ENCODE peak calls at places on chromosomes 1 and 21, in four cellular contexts. One of them, this sample, is unnamed. For H3K27me3, the result is how much of the 10 kb centered on the place peaks cover.

GRCh38 chr1:151369621-151370048 is 2.9 kb downstream of the SELENBP1 start:
- DNase-seq in astrocyte: no peak
- DNase-seq in ovary: no peak
- DNase-seq in testis: no peak
- DNase-seq in this sample: no peak

GRCh38 chr21:45451771-45452182 is 46.8 kb downstream of the COL18A1 start:
- DNase-seq in testis: no peak
- DNase-seq in ovary: peak
- DNase-seq in astrocyte: no peak
- DNase-seq in this sample: no peak

GRCh38 chr1:228012555-228012954 is 5.8 kb downstream of the WNT3A start:
- DNase-seq in testis: peak
- DNase-seq in astrocyte: no peak
- DNase-seq in ovary: no peak
- DNase-seq in this sample: no peak

GRCh38 chr1:228471762-228472398 is 15.3 kb upstream of the RNF187 start:
- DNase-seq in ovary: no peak
- DNase-seq in astrocyte: no peak
- DNase-seq in testis: no peak
- DNase-seq in this sample: peak

GRCh38 chr1:178275083-178275482 is 181.2 kb downstream of the RASAL2 start:
- DNase-seq in ovary: no peak
- DNase-seq in astrocyte: no peak
- DNase-seq in testis: no peak
- DNase-seq in this sample: peak

GRCh38 chr1:216456682-216457081 is 33.4 kb upstream of the USH2A start:
- DNase-seq in testis: no peak
- DNase-seq in ovary: no peak
- DNase-seq in astrocyte: peak
- DNase-seq in this sample: peak

GRCh38 chr21:39969691-39970364 is 102.6 kb downstream of the PCP4 start:
- DNase-seq in testis: no peak
- DNase-seq in ovary: no peak
- DNase-seq in astrocyte: no peak
- DNase-seq in this sample: no peak

GRCh38 chr1:101284622-101285218 is 47.9 kb downstream of the S1PR1 start:
- DNase-seq in testis: no peak
- DNase-seq in ovary: no peak
- DNase-seq in astrocyte: no peak
- DNase-seq in this sample: peak

GRCh38 chr1:208189716-208190115 is 54.5 kb downstream of the PLXNA2 start:
- DNase-seq in testis: no peak
- DNase-seq in astrocyte: no peak
- DNase-seq in ovary: no peak
- DNase-seq in this sample: no peak

GRCh38 chr1:154747841-154748766 is 122.0 kb downstream of the KCNN3 start:
- DNase-seq in astrocyte: no peak
- DNase-seq in testis: no peak
- DNase-seq in ovary: no peak
- DNase-seq in this sample: no peak

GRCh38 chr1:16156848-16157495 is 1.1 kb upstream of the EPHA2 start:
- DNase-seq in ovary: no peak
- DNase-seq in testis: no peak
- DNase-seq in astrocyte: peak
- DNase-seq in this sample: peak

GRCh38 chr1:155195201-155196102 is 12.2 kb downstream of the THBS3 start:
- DNase-seq in ovary: no peak
- DNase-seq in testis: no peak
- DNase-seq in astrocyte: no peak
- DNase-seq in this sample: no peak

GRCh38 chr21:45378258-45378966 is 26.6 kb upstream of the COL18A1 start:
- DNase-seq in astrocyte: peak
- DNase-seq in ovary: peak
- DNase-seq in testis: no peak
- DNase-seq in this sample: no peak

GRCh38 chr1:61247051-61247854 is 164.9 kb downstream of the NFIA start:
- DNase-seq in ovary: no peak
- DNase-seq in testis: no peak
- DNase-seq in astrocyte: no peak
- DNase-seq in this sample: no peak

GRCh38 chr1:29709711-29710169 is 473.4 kb downstream of the PTPRU start:
- DNase-seq in astrocyte: peak
- DNase-seq in testis: no peak
- DNase-seq in ovary: no peak
- DNase-seq in this sample: peak

GRCh38 chr1:173475564-173476196 is 1.5 kb upstream of the PRDX6 start:
- DNase-seq in testis: no peak
- DNase-seq in astrocyte: peak
- DNase-seq in ovary: no peak
- DNase-seq in this sample: peak

GRCh38 chr1:78408830-78409229 is 81.9 kb upstream of the PTGFR start:
- DNase-seq in ovary: no peak
- DNase-seq in astrocyte: no peak
- DNase-seq in testis: no peak
- DNase-seq in this sample: peak

GRCh38 chr1:223741861-223742260 is 29.5 kb downstream of the CAPN2 start:
- DNase-seq in testis: no peak
- DNase-seq in ovary: no peak
- DNase-seq in astrocyte: peak
- DNase-seq in this sample: peak

GRCh38 chr1:223737342-223737741 is 25.0 kb downstream of the CAPN2 start:
- DNase-seq in ovary: no peak
- DNase-seq in astrocyte: no peak
- DNase-seq in testis: no peak
- DNase-seq in this sample: no peak

GRCh38 chr1:223739366-223740057 is 27.2 kb downstream of the CAPN2 start:
- DNase-seq in astrocyte: no peak
- DNase-seq in testis: no peak
- DNase-seq in ovary: no peak
- DNase-seq in this sample: peak

GRCh38 chr1:223742861-223743517 is 30.6 kb downstream of the CAPN2 start:
- DNase-seq in testis: no peak
- DNase-seq in ovary: no peak
- DNase-seq in astrocyte: no peak
- DNase-seq in this sample: no peak

DNA sequence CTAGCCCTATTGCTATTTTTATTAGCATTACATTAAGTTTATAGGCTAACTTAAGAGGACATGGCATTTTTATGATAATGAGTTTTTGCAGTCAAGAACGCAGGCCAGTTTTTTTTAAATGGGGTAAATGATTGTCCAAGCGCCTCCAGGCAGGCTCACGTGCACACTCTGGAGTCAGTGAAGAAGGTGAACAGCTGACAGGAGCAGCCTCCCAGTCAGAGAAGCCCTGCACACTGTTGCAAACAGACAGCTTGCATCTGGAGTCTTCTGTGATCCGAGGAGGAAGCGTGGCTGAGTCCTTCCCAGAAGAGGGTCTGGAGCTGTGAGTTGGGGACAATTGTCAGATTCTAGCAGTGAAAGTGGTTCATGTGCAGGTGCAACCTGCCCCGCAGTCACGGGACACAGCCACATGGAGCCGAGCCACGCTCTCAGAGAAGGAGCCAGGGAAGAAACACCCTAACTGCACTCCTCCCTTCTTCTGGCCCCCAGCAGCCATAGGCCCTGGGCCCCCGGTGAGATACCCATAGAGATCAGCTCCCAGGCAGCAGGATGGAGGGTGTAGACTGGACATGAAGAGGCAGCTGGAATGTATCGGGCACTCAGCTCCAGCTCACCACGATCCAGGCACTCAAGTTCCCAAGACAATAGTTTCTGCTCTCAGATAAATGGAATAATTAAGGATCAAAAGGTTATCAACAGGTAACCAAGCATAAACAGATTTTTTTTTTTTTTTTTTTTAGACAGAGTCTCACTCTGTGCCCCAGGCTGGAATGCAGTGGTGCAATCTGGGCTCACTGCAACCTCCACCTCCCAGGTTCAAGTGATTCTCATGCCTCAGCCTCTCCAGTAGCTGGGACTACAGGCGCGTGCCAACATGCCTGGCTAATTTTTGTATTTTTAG is 26.4 kb downstream of the CAPN2 start:
- DNase-seq in testis: no peak
- DNase-seq in ovary: no peak
- DNase-seq in astrocyte: no peak
- DNase-seq in this sample: peak
- TF ChIP-seq CTCF in testis: no peak
- TF ChIP-seq CTCF in ovary: no peak
- TF ChIP-seq CTCF in astrocyte: no peak
- TF ChIP-seq CTCF in this sample: no peak

GRCh38 chr1:20192871-20193411 is 6.6 kb upstream of the PLA2G2C start:
- DNase-seq in astrocyte: no peak
- DNase-seq in ovary: no peak
- DNase-seq in testis: no peak
- DNase-seq in this sample: no peak

GRCh38 chr1:20195464-20195780 is 9.1 kb upstream of the PLA2G2C start:
- DNase-seq in testis: no peak
- DNase-seq in ovary: no peak
- DNase-seq in astrocyte: no peak
- DNase-seq in this sample: no peak

GRCh38 chr1:20197329-20197791 is 11.0 kb upstream of the PLA2G2C start:
- DNase-seq in ovary: no peak
- DNase-seq in testis: no peak
- DNase-seq in astrocyte: no peak
- DNase-seq in this sample: no peak

GRCh38 chr1:20194224-20194623 is 7.9 kb upstream of the PLA2G2C start:
- DNase-seq in astrocyte: no peak
- DNase-seq in testis: no peak
- DNase-seq in ovary: no peak
- DNase-seq in this sample: no peak

GRCh38 chr1:20194770-20195463 is 8.6 kb upstream of the PLA2G2C start:
- DNase-seq in ovary: peak
- DNase-seq in astrocyte: peak
- DNase-seq in testis: peak
- DNase-seq in this sample: peak
- H3K4me3 ChIP-seq in ovary: no peak
- H3K4me3 ChIP-seq in astrocyte: no peak
- H3K4me3 ChIP-seq in testis: no peak
- H3K4me3 ChIP-seq in this sample: no peak

GRCh38 chr1:36764796-36765195 is 269.5 kb downstream of the GRIK3 start:
- DNase-seq in ovary: no peak
- DNase-seq in astrocyte: no peak
- DNase-seq in testis: no peak
- DNase-seq in this sample: no peak

GRCh38 chr1:36765785-36766300 is 268.5 kb downstream of the GRIK3 start:
- DNase-seq in ovary: no peak
- DNase-seq in testis: no peak
- DNase-seq in astrocyte: no peak
- DNase-seq in this sample: no peak

GRCh38 chr1:36762174-36762573 is 272.1 kb downstream of the GRIK3 start:
- DNase-seq in testis: no peak
- DNase-seq in ovary: no peak
- DNase-seq in astrocyte: no peak
- DNase-seq in this sample: no peak

GRCh38 chr1:36761073-36761472 is 273.2 kb downstream of the GRIK3 start:
- DNase-seq in ovary: no peak
- DNase-seq in astrocyte: no peak
- DNase-seq in testis: no peak
- DNase-seq in this sample: no peak

DNA sequence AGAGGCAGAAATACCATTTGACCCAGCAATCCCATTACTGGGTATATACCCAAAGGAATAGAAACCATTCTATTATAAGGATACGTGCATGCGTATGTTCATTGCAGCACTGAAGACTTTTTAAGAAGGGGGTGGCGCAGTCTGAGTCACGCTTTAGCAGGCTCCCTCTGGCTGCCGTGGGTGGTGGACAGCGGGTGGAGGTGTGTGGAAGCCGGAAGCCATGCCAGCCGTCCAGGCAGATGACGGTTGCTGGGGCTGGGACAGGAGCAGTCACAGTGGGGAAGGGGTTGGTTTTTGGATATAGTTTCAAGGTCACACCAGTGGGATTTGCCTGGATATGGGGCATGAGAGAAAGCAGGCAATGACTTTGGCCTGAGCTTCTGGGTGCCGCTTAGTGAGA is 270.5 kb downstream of the GRIK3 start:
- DNase-seq in astrocyte: no peak
- DNase-seq in ovary: no peak
- DNase-seq in testis: no peak
- DNase-seq in this sample: no peak
- H3K27me3 ChIP-seq in astrocyte: under half
- H3K27me3 ChIP-seq in ovary: under half
- H3K27me3 ChIP-seq in testis: under half
- H3K27me3 ChIP-seq in this sample: under half

DNA sequence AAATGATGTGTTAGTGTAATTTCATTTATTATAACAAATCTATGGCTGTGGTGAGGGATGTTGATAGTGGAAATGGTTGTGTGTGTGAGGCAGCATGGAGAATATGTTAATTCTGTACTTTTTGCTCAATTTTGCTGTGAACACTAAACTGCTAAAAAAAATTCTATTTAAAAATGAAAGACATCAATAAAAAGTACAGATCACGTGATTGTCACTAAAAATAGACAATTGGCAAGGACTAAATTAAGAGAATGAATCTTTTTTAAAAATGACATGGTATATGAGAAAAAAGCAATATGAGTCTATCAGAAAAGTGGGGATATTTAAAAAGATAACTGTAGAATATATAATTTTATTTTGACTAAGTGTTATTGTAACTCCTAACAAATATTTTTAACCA is 15.7 kb upstream of the PIGK start:
- DNase-seq in testis: no peak
- DNase-seq in ovary: no peak
- DNase-seq in astrocyte: no peak
- DNase-seq in this sample: no peak
- TF ChIP-seq CTCF in testis: no peak
- TF ChIP-seq CTCF in ovary: no peak
- TF ChIP-seq CTCF in astrocyte: no peak
- TF ChIP-seq CTCF in this sample: no peak

GRCh38 chr1:102628008-102628736 is 480.1 kb downstream of the COL11A1 start:
- DNase-seq in ovary: no peak
- DNase-seq in testis: no peak
- DNase-seq in astrocyte: no peak
- DNase-seq in this sample: no peak
- H3K4me3 ChIP-seq in ovary: no peak
- H3K4me3 ChIP-seq in testis: no peak
- H3K4me3 ChIP-seq in astrocyte: no peak
- H3K4me3 ChIP-seq in this sample: no peak

DNA sequence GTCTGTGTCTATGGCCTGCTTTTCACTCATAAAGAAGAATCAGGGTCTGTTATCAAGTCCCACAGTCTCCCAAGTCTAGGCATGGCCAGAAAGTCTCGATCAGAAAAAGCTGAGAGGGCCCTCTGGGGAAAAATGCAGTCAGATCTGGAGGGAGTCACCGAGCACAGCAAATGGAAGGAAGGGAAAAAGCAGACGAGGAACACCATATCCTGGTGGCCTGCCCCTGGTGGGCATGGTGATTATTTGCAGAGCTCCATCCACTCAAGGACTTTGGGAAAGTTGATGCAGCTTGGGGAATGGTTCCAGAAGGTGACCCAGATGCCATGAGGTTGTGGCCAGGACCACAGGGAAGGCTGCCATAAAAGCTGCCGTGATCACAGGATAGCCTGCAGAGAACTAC is 189.1 kb downstream of the CLIC6 start:
- DNase-seq in testis: no peak
- DNase-seq in ovary: no peak
- DNase-seq in astrocyte: no peak
- DNase-seq in this sample: no peak
- H3K27me3 ChIP-seq in testis: under half
- H3K27me3 ChIP-seq in ovary: under half
- H3K27me3 ChIP-seq in astrocyte: under half
- H3K27me3 ChIP-seq in this sample: under half

This sample was measured in bronchial epithelial cell.